ENCODE peak calls at places on chromosomes 11 and 22, in six cellular contexts. R is GM12891, P is GM12878, L is HepG2, B is K562, D is H1. M is an unnamed sample.

GRCh38 chr22:35949243-35949642 is 79.4 kb downstream of the RBFOX2 start:
- DNase-seq in R (no peak), P (no peak), L (peak), B (no peak), D (no peak), M (no peak)

GRCh38 chr11:102410382-102410784 is 42.2 kb downstream of the TMEM123 start:
- DNase-seq in R (no peak), P (no peak), L (no peak), B (no peak), D (no peak), M (no peak)

GRCh38 chr22:19201858-19202798 is 23.6 kb upstream of the SLC25A1 start:
- DNase-seq in R (no peak), P (no peak), L (no peak), B (peak), D (no peak), M (no peak)

GRCh38 chr11:128643661-128644060 is 50.2 kb upstream of the FLI1 start:
- DNase-seq in R (no peak), P (no peak), L (no peak), B (no peak), D (no peak), M (no peak)

GRCh38 chr11:74749127-74749964 is 697 bp downstream of the RNF169 start:
- DNase-seq in R (peak), P (no peak), L (peak), B (peak), D (no peak), M (peak)

GRCh38 chr22:24819941-24820461 is 14.0 kb downstream of the SGSM1 start:
- DNase-seq in R (no peak), P (no peak), L (no peak), B (no peak), D (no peak), M (no peak)

GRCh38 chr11:133238455-133238854 is 293.8 kb downstream of the OPCML start:
- DNase-seq in R (no peak), P (no peak), L (no peak), B (no peak), D (no peak), M (no peak)

GRCh38 chr11:16226245-16226644 is 130.1 kb downstream of the SOX6 start:
- DNase-seq in R (no peak), P (no peak), L (peak), B (no peak), D (no peak), M (no peak)

GRCh38 chr11:45042560-45042959 is 91.9 kb upstream of the TP53I11 start:
- DNase-seq in R (no peak), P (no peak), L (no peak), B (no peak), D (no peak), M (no peak)

GRCh38 chr11:5336331-5336730 is 7.0 kb downstream of the OR51B5 start:
- DNase-seq in R (no peak), P (no peak), L (no peak), B (no peak), D (no peak), M (no peak)

GRCh38 chr22:29690481-29690880 is 29.3 kb upstream of the CABP7 start:
- DNase-seq in R (no peak), P (no peak), L (no peak), B (no peak), D (no peak), M (no peak)

GRCh38 chr11:44886765-44887164 is 63.9 kb downstream of the TP53I11 start:
- DNase-seq in R (no peak), P (no peak), L (no peak), B (no peak), D (no peak), M (no peak)

GRCh38 chr11:47154738-47155570 is 21.7 kb downstream of the ARFGAP2 start:
- DNase-seq in R (no peak), P (no peak), L (no peak), B (no peak), D (no peak), M (no peak)

GRCh38 chr22:19767427-19768380 is 7.1 kb downstream of the TBX1 start:
- DNase-seq in R (no peak), P (no peak), L (peak), B (peak), D (no peak), M (no peak)

GRCh38 chr11:41256060-41256459 is 203.4 kb downstream of the LRRC4C start:
- DNase-seq in R (no peak), P (no peak), L (no peak), B (no peak), D (no peak), M (no peak)

GRCh38 chr11:111762981-111763643 is 3.1 kb downstream of the PPP2R1B start:
- DNase-seq in R (no peak), P (no peak), L (no peak), B (no peak), D (no peak), M (no peak)

GRCh38 chr22:20116376-20116950 is 559 bp downstream of the RANBP1 start:
- DNase-seq in R (peak), P (no peak), L (no peak), B (peak), D (no peak), M (no peak)

GRCh38 chr22:25976346-25976745 is 192.9 kb upstream of the SEZ6L start:
- DNase-seq in R (no peak), P (no peak), L (no peak), B (no peak), D (no peak), M (no peak)

GRCh38 chr22:26097840-26098239 is 71.4 kb upstream of the SEZ6L start:
- DNase-seq in R (no peak), P (no peak), L (no peak), B (no peak), D (no peak), M (no peak)

GRCh38 chr11:43574949-43575915 is 105.3 kb upstream of the HSD17B12 start:
- DNase-seq in R (no peak), P (no peak), L (no peak), B (no peak), D (no peak), M (no peak)

GRCh38 chr11:111403021-111403725 is 24.1 kb upstream of the POU2AF1 start:
- DNase-seq in R (no peak), P (no peak), L (no peak), B (no peak), D (no peak), M (no peak)

GRCh38 chr11:86999859-87000753 is 37.6 kb upstream of the TMEM135 start:
- DNase-seq in R (no peak), P (no peak), L (peak), B (peak), D (no peak), M (no peak)

GRCh38 chr22:22080270-22080669 is 97.7 kb upstream of the TOP3B start:
- DNase-seq in R (no peak), P (no peak), L (no peak), B (no peak), D (no peak), M (no peak)

GRCh38 chr22:44118645-44119315 is 61.9 kb upstream of the PARVG start:
- DNase-seq in R (no peak), P (no peak), L (no peak), B (no peak), D (no peak), M (no peak)

GRCh38 chr11:35304393-35304790 is 115.0 kb downstream of the SLC1A2 start:
- DNase-seq in R (no peak), P (no peak), L (peak), B (no peak), D (no peak), M (no peak)

GRCh38 chr22:19325296-19325950 is 33.9 kb upstream of the CLTCL1 start:
- DNase-seq in R (no peak), P (no peak), L (no peak), B (no peak), D (no peak), M (no peak)

GRCh38 chr11:114058026-114058706 is 1.3 kb upstream of the ZBTB16 start:
- DNase-seq in R (no peak), P (no peak), L (no peak), B (no peak), D (no peak), M (no peak)

GRCh38 chr11:43145653-43146052 is 166.1 kb upstream of the API5 start:
- DNase-seq in R (no peak), P (peak), L (no peak), B (no peak), D (no peak), M (no peak)

GRCh38 chr11:35045219-35045819 is 93.7 kb upstream of the CD44 start:
- DNase-seq in R (no peak), P (no peak), L (peak), B (no peak), D (no peak), M (no peak)

DNA sequence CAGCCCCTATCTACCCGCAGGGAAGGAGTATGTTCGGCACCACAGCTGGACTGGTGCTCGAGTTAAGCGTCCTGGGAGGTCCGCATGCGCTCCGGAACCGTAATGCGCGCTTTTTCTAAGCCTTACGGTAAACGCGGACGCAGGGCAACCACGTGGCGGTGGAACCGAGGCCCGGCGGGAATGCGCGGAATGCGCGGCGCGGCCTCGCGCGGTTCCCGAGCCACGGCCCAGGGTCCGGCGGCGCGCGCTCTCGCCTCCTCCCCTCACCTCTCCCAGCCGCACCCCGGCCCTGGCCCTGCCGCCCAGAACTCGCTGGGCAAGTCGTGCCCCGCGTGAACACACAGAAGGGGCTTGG is 4.5 kb upstream of the CCND1 start:
- DNase-seq in R (no peak), P (no peak), L (no peak), B (no peak), D (peak), M (no peak)
- TF ChIP-seq TAF1 in R (no peak), P (no peak), L (no peak), B (no peak), D (peak), M (no peak)

GRCh38 chr11:406796-407650 is 7.8 kb downstream of the SIGIRR start:
- DNase-seq in R (peak), P (peak), L (no peak), B (peak), D (peak), M (peak)

GRCh38 chr11:409600-410471 is 5.0 kb downstream of the SIGIRR start:
- DNase-seq in R (no peak), P (no peak), L (peak), B (no peak), D (no peak), M (no peak)

GRCh38 chr11:408154-409007 is 6.4 kb downstream of the SIGIRR start:
- DNase-seq in R (no peak), P (no peak), L (no peak), B (no peak), D (no peak), M (no peak)

GRCh38 chr11:407651-408080 is 7.1 kb downstream of the SIGIRR start:
- DNase-seq in R (no peak), P (no peak), L (no peak), B (no peak), D (no peak), M (no peak)

GRCh38 chr11:409008-409599 is 5.7 kb downstream of the SIGIRR start:
- DNase-seq in R (no peak), P (no peak), L (no peak), B (no peak), D (no peak), M (no peak)
- TF ChIP-seq POLR2AphosphoS5 in R (no peak), P (no peak), L (no peak), B (no peak), D (no peak), M (no peak)

GRCh38 chr22:23169032-23169384 is 11.3 kb upstream of the BCR start:
- DNase-seq in R (no peak), P (no peak), L (no peak), B (peak), D (no peak), M (no peak)

GRCh38 chr22:23164091-23164490 is 16.2 kb upstream of the BCR start:
- DNase-seq in R (no peak), P (no peak), L (no peak), B (peak), D (no peak), M (no peak)

GRCh38 chr22:23166038-23166831 is 14.1 kb upstream of the BCR start:
- DNase-seq in R (no peak), P (no peak), L (no peak), B (no peak), D (no peak), M (no peak)

GRCh38 chr22:23168381-23169031 is 11.8 kb upstream of the BCR start:
- DNase-seq in R (no peak), P (no peak), L (no peak), B (no peak), D (no peak), M (no peak)

DNA sequence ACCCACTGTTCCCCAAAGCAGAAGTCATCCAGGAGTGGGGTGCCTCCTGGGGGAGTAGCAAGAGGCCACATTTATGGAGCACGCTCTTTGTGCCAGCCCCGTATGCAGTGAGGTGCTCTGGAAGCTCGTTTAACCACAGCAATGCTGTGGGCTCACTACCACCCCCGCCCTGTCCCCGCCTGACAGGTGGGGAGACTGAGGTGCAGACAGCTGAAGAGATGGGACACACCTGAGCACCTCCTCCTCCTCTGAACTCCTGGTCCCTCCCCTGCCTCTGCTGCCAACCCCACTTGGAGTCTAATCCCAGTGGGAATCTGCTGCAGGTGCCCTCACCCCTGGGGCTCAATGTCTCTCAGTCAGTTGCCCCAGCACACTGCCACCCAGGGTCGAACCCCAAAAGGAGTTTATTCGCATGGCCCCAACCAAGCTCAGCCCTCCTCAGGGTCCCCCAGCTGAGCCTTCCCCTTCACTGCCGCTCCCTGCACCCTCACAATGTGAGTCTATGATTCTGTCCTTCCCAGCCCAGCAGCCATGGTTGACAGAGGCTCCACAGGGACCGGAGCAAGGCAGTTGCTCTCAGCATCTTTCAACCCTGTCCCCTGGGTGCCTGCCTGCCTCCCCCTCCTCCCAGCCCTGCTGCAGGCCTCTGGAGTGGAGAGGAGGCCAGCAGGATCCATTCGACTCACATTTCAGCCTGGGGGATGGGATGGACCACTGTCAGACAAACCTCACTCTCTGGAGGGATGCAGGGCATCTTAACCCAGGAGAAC is 13.3 kb upstream of the BCR start:
- DNase-seq in R (no peak), P (no peak), L (no peak), B (no peak), D (no peak), M (no peak)
- TF ChIP-seq POLR2A in R (no peak), P (no peak), L (no peak), B (no peak), D (no peak), M (no peak)

GRCh38 chr11:117908261-117908895 is 20.8 kb downstream of the TMPRSS13 start:
- DNase-seq in R (no peak), P (no peak), L (no peak), B (no peak), D (no peak), M (no peak)

GRCh38 chr11:117910525-117910924 is 18.7 kb downstream of the TMPRSS13 start:
- DNase-seq in R (no peak), P (no peak), L (no peak), B (peak), D (no peak), M (no peak)

GRCh38 chr11:117907276-117908110 is 21.7 kb downstream of the TMPRSS13 start:
- DNase-seq in R (no peak), P (peak), L (peak), B (peak), D (peak), M (no peak)

GRCh38 chr11:117909611-117910382 is 19.4 kb downstream of the TMPRSS13 start:
- DNase-seq in R (no peak), P (no peak), L (no peak), B (peak), D (no peak), M (no peak)

GRCh38 chr11:117908959-117909610 is 20.1 kb downstream of the TMPRSS13 start:
- DNase-seq in R (no peak), P (no peak), L (no peak), B (no peak), D (no peak), M (no peak)
- TF ChIP-seq TAF1 in R (no peak), P (no peak), L (no peak), B (no peak), D (no peak), M (no peak)

M was measured in GM12892.